ENCODE peak calls at places on chromosomes 7 and 10, in nine cellular contexts. S is PC-3, N is H9, K is uterus, R is suprapubic skin, Y is left lung, C is astrocyte, Z is tibial artery, J is Karpas-422. H is an unnamed sample. For H3K4me1 and H3K9me3, the result is how much of the 10 kb centered on the place peaks cover.

GRCh38 chr10:61397175-61397986 is 55.8 kb downstream of the TMEM26 start:
- DNase-seq in S (no peak), N (no peak), K (no peak), R (no peak), Y (no peak), C (peak), Z (no peak), J (peak), H (no peak)

GRCh38 chr10:73076361-73077183 is 20.1 kb downstream of the P4HA1 start:
- DNase-seq in S (peak), N (no peak), K (peak), R (no peak), Y (peak), C (peak), Z (peak), J (no peak), H (peak)

GRCh38 chr7:81120803-81121202 is 202.0 kb upstream of the SEMA3C start:
- DNase-seq in S (no peak), N (no peak), K (no peak), R (no peak), Y (no peak), C (no peak), Z (no peak), J (no peak), H (no peak)

GRCh38 chr10:22690614-22691431 is 23.6 kb downstream of the PIP4K2A start:
- DNase-seq in S (no peak), N (peak), K (no peak), R (no peak), Y (no peak), C (no peak), Z (no peak), J (no peak), H (no peak)

GRCh38 chr7:128827248-128827958 is 2.8 kb upstream of the FLNC start:
- DNase-seq in S (peak), N (peak), K (no peak), R (no peak), Y (no peak), C (peak), Z (peak), J (no peak), H (no peak)

GRCh38 chr7:36937754-36938551 is 213.7 kb upstream of the AOAH start:
- DNase-seq in S (no peak), N (no peak), K (no peak), R (no peak), Y (no peak), C (no peak), Z (no peak), J (no peak), H (no peak)

GRCh38 chr10:13865758-13866491 is 279.2 kb downstream of the PRPF18 start:
- DNase-seq in S (peak), N (peak), K (no peak), R (no peak), Y (no peak), C (peak), Z (no peak), J (no peak), H (no peak)

GRCh38 chr7:79982151-79982770 is 152.4 kb upstream of the GNAI1 start:
- DNase-seq in S (peak), N (no peak), K (no peak), R (no peak), Y (no peak), C (peak), Z (no peak), J (no peak), H (no peak)

GRCh38 chr7:54581511-54581910 is 39.3 kb downstream of the VSTM2A start:
- DNase-seq in S (peak), N (no peak), K (no peak), R (no peak), Y (no peak), C (no peak), Z (no peak), J (no peak), H (no peak)

GRCh38 chr10:104254493-104255243 is at the start of gene GSTO1:
- DNase-seq in S (peak), N (peak), K (peak), R (peak), Y (peak), C (peak), Z (peak), J (peak), H (peak)

GRCh38 chr10:100346351-100346764 is 675 bp upstream of the SCD start:
- DNase-seq in S (peak), N (peak), K (peak), R (no peak), Y (peak), C (peak), Z (peak), J (peak), H (peak)

GRCh38 chr7:22907805-22908204 is 85.2 kb upstream of the TOMM7 start:
- DNase-seq in S (no peak), N (no peak), K (no peak), R (no peak), Y (no peak), C (no peak), Z (no peak), J (no peak), H (no peak)

GRCh38 chr10:96417432-96417831 is 58.6 kb upstream of the OPALIN start:
- DNase-seq in S (peak), N (peak), K (no peak), R (no peak), Y (no peak), C (peak), Z (no peak), J (no peak), H (no peak)

GRCh38 chr10:26978531-26978930 is 117.8 kb upstream of the ABI1 start:
- DNase-seq in S (no peak), N (no peak), K (no peak), R (no peak), Y (no peak), C (no peak), Z (no peak), J (no peak), H (no peak)

GRCh38 chr10:72719941-72720592 is 28.1 kb downstream of the MCU start:
- DNase-seq in S (peak), N (no peak), K (no peak), R (no peak), Y (no peak), C (no peak), Z (no peak), J (no peak), H (no peak)

GRCh38 chr7:50497968-50498367 is 47.8 kb upstream of the FIGNL1 start:
- DNase-seq in S (no peak), N (no peak), K (peak), R (no peak), Y (no peak), C (no peak), Z (no peak), J (no peak), H (no peak)

GRCh38 chr7:128059143-128059975 is 28.1 kb upstream of the LRRC4 start:
- DNase-seq in S (no peak), N (no peak), K (no peak), R (no peak), Y (no peak), C (peak), Z (no peak), J (no peak), H (no peak)

GRCh38 chr7:22275574-22276150 is 81.3 kb downstream of the RAPGEF5 start:
- DNase-seq in S (no peak), N (no peak), K (no peak), R (no peak), Y (no peak), C (no peak), Z (no peak), J (no peak), H (no peak)

GRCh38 chr10:13853854-13854253 is 267.1 kb downstream of the PRPF18 start:
- DNase-seq in S (no peak), N (no peak), K (no peak), R (no peak), Y (no peak), C (peak), Z (no peak), J (no peak), H (no peak)

GRCh38 chr7:84975586-84976185 is 211.2 kb downstream of the SEMA3D start:
- DNase-seq in S (no peak), N (no peak), K (no peak), R (no peak), Y (no peak), C (peak), Z (no peak), J (no peak), H (no peak)

GRCh38 chr7:131105294-131105802 is 222.3 kb upstream of the MKLN1 start:
- DNase-seq in S (peak), N (no peak), K (no peak), R (peak), Y (no peak), C (no peak), Z (no peak), J (no peak), H (no peak)

GRCh38 chr7:16962986-16963385 is 81.2 kb upstream of the AGR3 start:
- DNase-seq in S (no peak), N (no peak), K (no peak), R (no peak), Y (no peak), C (no peak), Z (no peak), J (no peak), H (no peak)

GRCh38 chr10:110142965-110143364 is 64.4 kb upstream of the MXI1 start:
- DNase-seq in S (no peak), N (no peak), K (no peak), R (no peak), Y (no peak), C (no peak), Z (no peak), J (no peak), H (no peak)

GRCh38 chr10:133455196-133455595 is 1.5 kb downstream of the SCART1 start:
- DNase-seq in S (no peak), N (no peak), K (no peak), R (no peak), Y (no peak), C (no peak), Z (no peak), J (no peak), H (no peak)

GRCh38 chr10:67327626-67328535 is 368.1 kb downstream of the CTNNA3 start:
- DNase-seq in S (no peak), N (no peak), K (no peak), R (no peak), Y (no peak), C (no peak), Z (no peak), J (no peak), H (no peak)

GRCh38 chr10:74837750-74838149 is 11.3 kb downstream of the KAT6B start:
- DNase-seq in S (no peak), N (no peak), K (no peak), R (no peak), Y (no peak), C (no peak), Z (no peak), J (no peak), H (no peak)

GRCh38 chr7:130853503-130854279 is 119.7 kb upstream of the KLF14 start:
- DNase-seq in S (peak), N (no peak), K (no peak), R (no peak), Y (no peak), C (peak), Z (no peak), J (no peak), H (no peak)

GRCh38 chr10:44962870-44963738 is 3.5 kb downstream of the RASSF4 start:
- DNase-seq in S (no peak), N (peak), K (no peak), R (no peak), Y (peak), C (no peak), Z (peak), J (peak), H (peak)

GRCh38 chr7:121032645-121033460 is 44.3 kb downstream of the CPED1 start:
- DNase-seq in S (peak), N (no peak), K (no peak), R (no peak), Y (no peak), C (no peak), Z (no peak), J (no peak), H (no peak)

GRCh38 chr10:101611506-101611905 is 23.4 kb downstream of the DPCD start:
- DNase-seq in S (no peak), N (no peak), K (no peak), R (no peak), Y (no peak), C (no peak), Z (no peak), J (no peak), H (no peak)

GRCh38 chr10:132554991-132555647 is 17.5 kb downstream of the INPP5A start:
- DNase-seq in S (no peak), N (no peak), K (no peak), R (peak), Y (peak), C (no peak), Z (peak), J (peak), H (peak)

GRCh38 chr7:80851896-80852476 is 66.9 kb downstream of the SEMA3C start:
- DNase-seq in S (peak), N (no peak), K (no peak), R (no peak), Y (no peak), C (peak), Z (no peak), J (no peak), H (no peak)

GRCh38 chr7:30428586-30429530 is 49.7 kb downstream of the NOD1 start:
- DNase-seq in S (no peak), N (peak), K (no peak), R (no peak), Y (no peak), C (no peak), Z (no peak), J (no peak), H (no peak)

GRCh38 chr10:69464401-69464800 is 13.1 kb downstream of the TSPAN15 start:
- DNase-seq in S (no peak), N (no peak), K (no peak), R (no peak), Y (no peak), C (no peak), Z (no peak), J (no peak), H (no peak)
- H3K4me1 ChIP-seq in S (half or more), N (under half), K (under half), R (under half), Y (half or more), C (under half), Z (half or more), J (under half), H (under half)

GRCh38 chr7:86950944-86951343 is 108.5 kb downstream of the ELAPOR2 start:
- DNase-seq in S (no peak), N (no peak), K (no peak), R (no peak), Y (no peak), C (no peak), Z (no peak), J (no peak), H (no peak)

GRCh38 chr7:86947956-86948355 is 111.5 kb downstream of the ELAPOR2 start:
- DNase-seq in S (no peak), N (no peak), K (no peak), R (no peak), Y (no peak), C (no peak), Z (no peak), J (no peak), H (no peak)

GRCh38 chr7:86950360-86950759 is 109.1 kb downstream of the ELAPOR2 start:
- DNase-seq in S (no peak), N (no peak), K (no peak), R (no peak), Y (no peak), C (no peak), Z (no peak), J (peak), H (no peak)

GRCh38 chr7:86949779-86950260 is 109.6 kb downstream of the ELAPOR2 start:
- DNase-seq in S (no peak), N (no peak), K (no peak), R (no peak), Y (no peak), C (no peak), Z (no peak), J (peak), H (no peak)

GRCh38 chr7:86949052-86949778 is 110.2 kb downstream of the ELAPOR2 start:
- DNase-seq in S (no peak), N (peak), K (no peak), R (no peak), Y (no peak), C (no peak), Z (no peak), J (peak), H (no peak)
- H3K27ac ChIP-seq in S (no peak), N (no peak), K (no peak), R (no peak), Y (no peak), C (no peak), Z (no peak), J (peak), H (no peak)

DNA sequence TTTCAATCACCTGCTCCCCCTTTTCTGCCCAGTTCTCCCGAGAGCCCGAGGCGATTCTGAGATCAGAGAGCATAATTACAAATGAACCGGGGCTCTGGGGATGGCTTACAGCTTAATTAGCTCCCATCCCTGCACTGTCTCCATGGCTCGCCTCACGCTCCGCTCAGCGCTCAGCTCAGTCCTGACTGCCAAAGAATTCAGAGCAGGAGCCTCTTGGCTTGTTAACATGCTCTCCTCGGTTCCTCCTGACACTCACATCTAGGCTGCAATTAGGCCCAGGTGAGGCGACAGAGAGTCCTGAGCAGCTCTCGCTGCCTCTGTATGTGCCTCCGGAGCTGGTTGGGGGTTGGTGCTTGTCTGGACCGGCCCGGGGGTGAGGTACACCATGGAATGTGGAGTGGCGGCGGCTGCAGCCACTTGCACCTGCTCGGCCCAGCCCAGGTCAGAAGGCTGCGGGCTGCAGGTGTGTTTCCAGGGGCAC is 111.9 kb downstream of the WDR11 start:
- DNase-seq in S (no peak), N (peak), K (no peak), R (no peak), Y (peak), C (no peak), Z (no peak), J (no peak), H (no peak)
- H3K9me3 ChIP-seq in S (under half), N (under half), K (under half), R (under half), Y (under half), C (under half), Z (under half), J (under half), H (under half)

GRCh38 chr7:93923291-93923690 is 1.8 kb downstream of the GNG11 start:
- DNase-seq in S (no peak), N (no peak), K (no peak), R (no peak), Y (no peak), C (no peak), Z (no peak), J (no peak), H (no peak)
- H3K4me1 ChIP-seq in S (under half), N (under half), K (under half), R (under half), Y (under half), C (under half), Z (under half), J (under half), H (under half)

DNA sequence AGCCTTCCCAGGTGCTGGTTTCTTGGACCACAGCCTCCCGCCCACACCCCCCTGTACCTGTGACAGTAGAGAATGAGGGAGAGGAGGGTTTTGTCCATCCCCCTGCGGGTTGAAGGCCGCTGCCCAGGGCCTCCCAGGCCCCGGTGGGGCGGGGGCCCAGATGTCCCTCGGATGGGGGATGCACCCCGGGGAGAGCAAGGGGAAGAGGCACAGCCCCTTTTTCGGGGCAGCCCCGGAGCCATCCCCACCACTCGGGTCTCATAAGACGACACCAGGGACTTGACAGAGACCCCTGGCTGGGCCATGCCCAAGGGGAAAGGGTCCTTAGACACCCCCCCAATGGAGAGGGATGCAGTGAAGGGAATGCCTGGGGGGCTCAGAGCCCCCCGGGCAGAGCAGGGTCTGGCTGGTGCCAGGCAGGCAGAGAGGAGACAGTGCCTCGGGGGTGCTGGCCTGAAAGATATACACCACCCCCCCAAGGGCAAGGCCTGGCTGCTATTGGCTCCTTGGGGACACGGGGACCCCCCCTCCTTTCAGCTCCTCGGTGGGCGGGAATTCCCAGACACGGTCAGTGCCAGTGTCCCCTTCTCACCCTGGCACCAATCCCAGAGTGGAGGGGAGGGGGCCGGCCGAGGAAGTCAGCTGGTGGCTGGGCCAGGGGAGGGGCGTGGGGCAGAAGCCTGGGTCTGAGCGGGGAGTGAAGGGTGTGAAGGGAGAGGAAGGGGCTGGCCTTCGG is 3.7 kb upstream of the SPACDR start:
- DNase-seq in S (no peak), N (no peak), K (peak), R (no peak), Y (no peak), C (no peak), Z (no peak), J (no peak), H (no peak)
- H3K27ac ChIP-seq in S (no peak), N (no peak), K (peak), R (peak), Y (no peak), C (no peak), Z (peak), J (no peak), H (no peak)

DNA sequence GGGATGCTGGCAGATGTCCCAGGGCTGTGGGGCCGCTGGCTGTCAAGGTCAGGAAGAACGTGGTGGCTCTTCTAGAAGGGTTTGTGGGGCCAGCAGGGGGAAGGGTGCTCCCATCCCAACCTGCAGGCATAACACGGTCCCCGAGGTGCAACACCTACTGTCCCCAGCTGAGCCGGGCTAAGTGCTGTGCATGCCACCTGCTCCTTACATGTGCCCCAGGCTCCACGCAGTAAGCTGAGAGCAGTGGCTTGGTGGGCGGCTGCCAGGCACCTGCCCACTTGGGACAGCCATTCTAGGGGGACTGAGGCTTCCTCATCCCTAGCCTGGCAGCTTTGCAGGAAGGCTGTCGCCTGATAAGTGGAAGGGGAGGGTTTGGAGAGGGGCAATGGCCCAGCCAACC is 14.2 kb upstream of the ZNF735 start:
- DNase-seq in S (no peak), N (no peak), K (no peak), R (no peak), Y (no peak), C (no peak), Z (no peak), J (no peak), H (no peak)
- H3K9me3 ChIP-seq in S (under half), N (half or more), K (under half), R (under half), Y (half or more), C (under half), Z (under half), J (under half), H (under half)

H was measured in right lobe of liver.